ENCODE peak calls at places on chromosome 3, in eight cellular contexts. One of them, this sample, is unnamed.

GRCh38 chr3:183583331-183584245 is 28.1 kb upstream of the KLHL6 start:
- DNase-seq in A549: no peak
- DNase-seq in GM23338: no peak
- DNase-seq in AG10803: no peak
- DNase-seq in fibroblast of pulmonary artery: no peak
- DNase-seq in hepatocyte: peak; percentile 38
- DNase-seq in tibial artery: no peak
- DNase-seq in kidney: no peak
- DNase-seq in this sample: no peak

GRCh38 chr3:42118762-42119361 is 27.7 kb downstream of the TRAK1 start:
- DNase-seq in A549: peak; percentile 63
- DNase-seq in GM23338: peak; percentile 80
- DNase-seq in AG10803: no peak
- DNase-seq in fibroblast of pulmonary artery: peak; percentile 49
- DNase-seq in hepatocyte: peak; percentile 75
- DNase-seq in tibial artery: no peak
- DNase-seq in kidney: no peak
- DNase-seq in this sample: peak; percentile 60

GRCh38 chr3:184687363-184688049 is 24.4 kb downstream of the MAGEF1 start:
- DNase-seq in A549: no peak
- DNase-seq in GM23338: no peak
- DNase-seq in AG10803: no peak
- DNase-seq in fibroblast of pulmonary artery: no peak
- DNase-seq in hepatocyte: no peak
- DNase-seq in tibial artery: peak; percentile 39
- DNase-seq in kidney: no peak
- DNase-seq in this sample: no peak

GRCh38 chr3:143306419-143306818 is 186.8 kb downstream of the CHST2 start:
- DNase-seq in A549: peak; percentile 6
- DNase-seq in GM23338: no peak
- DNase-seq in AG10803: no peak
- DNase-seq in fibroblast of pulmonary artery: no peak
- DNase-seq in hepatocyte: peak; percentile 46
- DNase-seq in tibial artery: no peak
- DNase-seq in kidney: no peak
- DNase-seq in this sample: peak; percentile 31

GRCh38 chr3:129419476-129419875 is 9.0 kb downstream of the EFCAB12 start:
- DNase-seq in A549: no peak
- DNase-seq in GM23338: no peak
- DNase-seq in AG10803: no peak
- DNase-seq in fibroblast of pulmonary artery: no peak
- DNase-seq in hepatocyte: no peak
- DNase-seq in tibial artery: no peak
- DNase-seq in kidney: no peak
- DNase-seq in this sample: no peak

GRCh38 chr3:50661321-50661837 is 13.3 kb upstream of the DOCK3 start:
- DNase-seq in A549: no peak
- DNase-seq in GM23338: no peak
- DNase-seq in AG10803: no peak
- DNase-seq in fibroblast of pulmonary artery: no peak
- DNase-seq in hepatocyte: no peak
- DNase-seq in tibial artery: no peak
- DNase-seq in kidney: no peak
- DNase-seq in this sample: no peak

GRCh38 chr3:173745952-173746682 is 348.6 kb downstream of the NLGN1 start:
- DNase-seq in A549: no peak
- DNase-seq in GM23338: peak; percentile 23
- DNase-seq in AG10803: peak; percentile 30
- DNase-seq in fibroblast of pulmonary artery: peak; percentile 50
- DNase-seq in hepatocyte: peak; percentile 9
- DNase-seq in tibial artery: no peak
- DNase-seq in kidney: no peak
- DNase-seq in this sample: peak; percentile 80

GRCh38 chr3:170745211-170745718 is 124.7 kb downstream of the RPL22L1 start:
- DNase-seq in A549: no peak
- DNase-seq in GM23338: no peak
- DNase-seq in AG10803: peak; percentile 74
- DNase-seq in fibroblast of pulmonary artery: peak; percentile 70
- DNase-seq in hepatocyte: no peak
- DNase-seq in tibial artery: no peak
- DNase-seq in kidney: no peak
- DNase-seq in this sample: peak; percentile 69

GRCh38 chr3:65230251-65231140 is 542.7 kb upstream of the ADAMTS9 start:
- DNase-seq in A549: no peak
- DNase-seq in GM23338: no peak
- DNase-seq in AG10803: no peak
- DNase-seq in fibroblast of pulmonary artery: no peak
- DNase-seq in hepatocyte: peak; percentile 47
- DNase-seq in tibial artery: no peak
- DNase-seq in kidney: no peak
- DNase-seq in this sample: no peak

GRCh38 chr3:161957467-161957866 is 460.9 kb downstream of the OTOL1 start:
- DNase-seq in A549: no peak
- DNase-seq in GM23338: no peak
- DNase-seq in AG10803: peak; percentile 55
- DNase-seq in fibroblast of pulmonary artery: no peak
- DNase-seq in hepatocyte: no peak
- DNase-seq in tibial artery: no peak
- DNase-seq in kidney: no peak
- DNase-seq in this sample: peak; percentile 20

GRCh38 chr3:101509811-101510210 is 3.2 kb downstream of the SENP7 start:
- DNase-seq in A549: no peak
- DNase-seq in GM23338: no peak
- DNase-seq in AG10803: peak; percentile 45
- DNase-seq in fibroblast of pulmonary artery: peak; percentile 47
- DNase-seq in hepatocyte: no peak
- DNase-seq in tibial artery: no peak
- DNase-seq in kidney: no peak
- DNase-seq in this sample: peak; percentile 31

DNA sequence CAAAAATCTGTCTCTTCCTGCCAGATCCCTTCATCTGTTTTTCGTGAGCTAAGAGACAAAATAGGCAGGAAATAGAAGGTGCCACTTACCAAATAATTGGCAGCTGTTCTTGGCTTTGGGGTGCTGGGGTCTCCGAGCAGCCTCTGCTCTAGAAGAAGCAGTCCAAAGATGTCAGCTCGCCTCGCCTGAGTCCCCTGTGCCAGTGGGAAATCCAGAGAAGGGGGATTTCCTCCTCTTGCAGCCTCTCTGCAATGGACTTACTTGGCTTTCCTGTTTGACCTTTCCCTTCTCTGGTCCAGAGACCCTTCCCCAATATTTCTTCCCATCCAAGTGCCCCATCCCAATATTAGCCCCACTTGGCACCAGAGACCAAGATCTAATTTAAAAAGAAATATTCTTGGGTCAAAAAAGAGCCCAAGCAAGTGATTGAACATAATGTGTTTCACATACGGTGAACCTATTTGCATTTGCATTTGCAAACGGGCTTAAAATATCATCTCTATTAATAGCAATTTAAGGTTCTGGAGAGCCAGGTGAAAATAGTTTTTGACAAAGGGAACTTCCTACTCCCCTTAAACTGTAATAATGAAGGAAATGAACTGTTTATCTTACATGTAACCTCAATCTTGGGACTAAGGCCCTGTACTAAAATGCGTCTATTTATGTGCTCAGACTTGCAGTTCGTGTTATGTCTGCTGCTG is 23.2 kb downstream of the CD86 start:
- DNase-seq in A549: no peak
- DNase-seq in GM23338: no peak
- DNase-seq in AG10803: no peak
- DNase-seq in fibroblast of pulmonary artery: no peak
- DNase-seq in hepatocyte: no peak
- DNase-seq in tibial artery: no peak
- DNase-seq in kidney: no peak
- DNase-seq in this sample: no peak
- H3K4me3 ChIP-seq in A549: no peak overlapping the region
- H3K4me3 ChIP-seq in GM23338: no peak overlapping the region
- H3K4me3 ChIP-seq in AG10803: no peak overlapping the region
- H3K4me3 ChIP-seq in fibroblast of pulmonary artery: no peak overlapping the region
- H3K4me3 ChIP-seq in hepatocyte: no peak overlapping the region
- H3K4me3 ChIP-seq in tibial artery: no peak overlapping the region
- H3K4me3 ChIP-seq in kidney: no peak overlapping the region
- H3K4me3 ChIP-seq in this sample: no peak overlapping the region

GRCh38 chr3:107796786-107797185 is 274.0 kb downstream of the BBX start:
- DNase-seq in A549: no peak
- DNase-seq in GM23338: no peak
- DNase-seq in AG10803: peak; percentile 78
- DNase-seq in fibroblast of pulmonary artery: peak; percentile 76
- DNase-seq in hepatocyte: peak; percentile 36
- DNase-seq in tibial artery: no peak
- DNase-seq in kidney: no peak
- DNase-seq in this sample: peak; percentile 74

GRCh38 chr3:107795514-107796094 is 272.8 kb downstream of the BBX start:
- DNase-seq in A549: no peak
- DNase-seq in GM23338: no peak
- DNase-seq in AG10803: no peak
- DNase-seq in fibroblast of pulmonary artery: no peak
- DNase-seq in hepatocyte: no peak
- DNase-seq in tibial artery: no peak
- DNase-seq in kidney: no peak
- DNase-seq in this sample: no peak

GRCh38 chr3:107791450-107791849 is 268.7 kb downstream of the BBX start:
- DNase-seq in A549: no peak
- DNase-seq in GM23338: no peak
- DNase-seq in AG10803: no peak
- DNase-seq in fibroblast of pulmonary artery: no peak
- DNase-seq in hepatocyte: no peak
- DNase-seq in tibial artery: no peak
- DNase-seq in kidney: no peak
- DNase-seq in this sample: no peak

GRCh38 chr3:107797586-107797985 is 274.8 kb downstream of the BBX start:
- DNase-seq in A549: no peak
- DNase-seq in GM23338: no peak
- DNase-seq in AG10803: no peak
- DNase-seq in fibroblast of pulmonary artery: no peak
- DNase-seq in hepatocyte: no peak
- DNase-seq in tibial artery: no peak
- DNase-seq in kidney: no peak
- DNase-seq in this sample: no peak

GRCh38 chr3:107794664-107795443 is 272.1 kb downstream of the BBX start:
- DNase-seq in A549: peak; percentile 2
- DNase-seq in GM23338: peak; percentile 10
- DNase-seq in AG10803: peak; percentile 48
- DNase-seq in fibroblast of pulmonary artery: peak; percentile 17
- DNase-seq in hepatocyte: no peak
- DNase-seq in tibial artery: peak; percentile 63
- DNase-seq in kidney: no peak
- DNase-seq in this sample: no peak
- TF ChIP-seq CTCF in A549: peak; percentile 26
- TF ChIP-seq CTCF in GM23338: peak; percentile 43
- TF ChIP-seq CTCF in AG10803: peak; percentile 60
- TF ChIP-seq CTCF in fibroblast of pulmonary artery: peak; percentile 32
- TF ChIP-seq CTCF in hepatocyte: no peak
- TF ChIP-seq CTCF in tibial artery: peak; percentile 33
- TF ChIP-seq CTCF in kidney: peak; percentile 40
- TF ChIP-seq CTCF in this sample: peak; percentile 20

GRCh38 chr3:185926445-185926844 is 11.4 kb downstream of the TRA2B start:
- DNase-seq in A549: no peak
- DNase-seq in GM23338: no peak
- DNase-seq in AG10803: no peak
- DNase-seq in fibroblast of pulmonary artery: no peak
- DNase-seq in hepatocyte: peak; percentile 32
- DNase-seq in tibial artery: no peak
- DNase-seq in kidney: no peak
- DNase-seq in this sample: no peak
- H3K4me3 ChIP-seq in A549: no peak overlapping the region
- H3K4me3 ChIP-seq in GM23338: peak overlapping the region; percentile 5
- H3K4me3 ChIP-seq in AG10803: no peak overlapping the region
- H3K4me3 ChIP-seq in fibroblast of pulmonary artery: no peak overlapping the region
- H3K4me3 ChIP-seq in hepatocyte: no peak overlapping the region
- H3K4me3 ChIP-seq in tibial artery: no peak overlapping the region
- H3K4me3 ChIP-seq in kidney: peak overlapping the region; percentile 54
- H3K4me3 ChIP-seq in this sample: no peak overlapping the region

GRCh38 chr3:196987022-196987421 is 18.4 kb upstream of the PIGZ start:
- DNase-seq in A549: no peak
- DNase-seq in GM23338: no peak
- DNase-seq in AG10803: no peak
- DNase-seq in fibroblast of pulmonary artery: no peak
- DNase-seq in hepatocyte: no peak
- DNase-seq in tibial artery: no peak
- DNase-seq in kidney: no peak
- DNase-seq in this sample: no peak

GRCh38 chr3:196985298-196985697 is 16.7 kb upstream of the PIGZ start:
- DNase-seq in A549: no peak
- DNase-seq in GM23338: no peak
- DNase-seq in AG10803: no peak
- DNase-seq in fibroblast of pulmonary artery: no peak
- DNase-seq in hepatocyte: peak; percentile 48
- DNase-seq in tibial artery: no peak
- DNase-seq in kidney: no peak
- DNase-seq in this sample: no peak

GRCh38 chr3:196983186-196983585 is 14.6 kb upstream of the PIGZ start:
- DNase-seq in A549: no peak
- DNase-seq in GM23338: no peak
- DNase-seq in AG10803: no peak
- DNase-seq in fibroblast of pulmonary artery: no peak
- DNase-seq in hepatocyte: no peak
- DNase-seq in tibial artery: no peak
- DNase-seq in kidney: no peak
- DNase-seq in this sample: no peak

GRCh38 chr3:196988241-196989029 is 19.8 kb upstream of the PIGZ start:
- DNase-seq in A549: peak; percentile 44
- DNase-seq in GM23338: peak; percentile 75
- DNase-seq in AG10803: no peak
- DNase-seq in fibroblast of pulmonary artery: no peak
- DNase-seq in hepatocyte: peak; percentile 81
- DNase-seq in tibial artery: no peak
- DNase-seq in kidney: peak; percentile 18
- DNase-seq in this sample: no peak

DNA sequence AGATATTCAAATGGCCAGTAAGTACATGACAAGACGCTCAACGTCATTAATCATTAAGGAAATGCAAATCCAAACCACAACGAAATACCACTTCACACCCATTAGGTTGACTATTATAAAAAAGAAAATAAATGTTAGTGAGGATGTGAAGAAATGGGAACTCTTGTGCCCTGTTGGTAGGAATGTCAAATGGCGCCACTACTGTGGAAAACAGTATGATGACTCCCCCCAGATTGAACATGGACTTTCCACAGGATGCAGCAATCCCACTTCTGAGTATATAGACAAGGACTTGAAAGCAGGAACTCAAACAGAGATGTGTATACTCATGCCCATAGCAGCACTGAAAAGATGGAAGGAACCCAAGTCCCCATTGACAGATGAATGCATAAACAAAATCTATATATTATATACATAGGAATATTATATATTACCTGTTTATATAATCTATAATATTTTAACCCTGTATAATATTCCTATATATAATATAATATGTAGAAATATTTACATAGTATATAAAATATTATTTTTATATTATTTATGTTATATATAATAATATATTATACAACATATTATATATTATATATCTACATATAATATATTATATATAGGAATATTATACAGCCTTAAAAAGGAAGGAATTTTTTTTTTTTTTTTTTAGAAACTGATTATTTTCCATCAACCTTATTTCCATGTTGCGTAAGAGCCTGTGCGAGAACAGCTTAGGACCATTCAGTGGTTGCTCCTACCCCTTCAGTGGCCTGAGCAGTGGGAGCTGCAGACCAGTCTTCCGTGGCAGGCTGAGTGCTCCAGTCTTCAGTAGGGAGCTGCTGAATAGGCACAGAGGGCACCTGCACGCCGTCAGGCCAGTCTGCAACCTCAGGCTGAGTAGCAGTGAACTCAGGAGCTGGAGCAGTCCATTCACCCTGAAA is 17.6 kb upstream of the PIGZ start:
- DNase-seq in A549: no peak
- DNase-seq in GM23338: no peak
- DNase-seq in AG10803: no peak
- DNase-seq in fibroblast of pulmonary artery: peak; percentile 23
- DNase-seq in hepatocyte: no peak
- DNase-seq in tibial artery: no peak
- DNase-seq in kidney: no peak
- DNase-seq in this sample: peak; percentile 17
- TF ChIP-seq CTCF in A549: no peak
- TF ChIP-seq CTCF in GM23338: peak; percentile 8
- TF ChIP-seq CTCF in AG10803: peak; percentile 24
- TF ChIP-seq CTCF in fibroblast of pulmonary artery: no peak
- TF ChIP-seq CTCF in hepatocyte: no peak
- TF ChIP-seq CTCF in tibial artery: no peak
- TF ChIP-seq CTCF in kidney: no peak
- TF ChIP-seq CTCF in this sample: no peak

This sample was measured in cardiac fibroblast.